ENCODE peak calls at places on chromosomes 12 and 14, in eight cellular contexts. One of them, this sample, is unnamed.

GRCh38 chr14:31880935-31881334 is 196.2 kb upstream of the ARHGAP5 start:
- DNase-seq in MM.1S: no peak
- DNase-seq in breast epithelium: no peak
- DNase-seq in PC-3: peak
- DNase-seq in kidney: no peak
- DNase-seq in glutamatergic neuron: no peak
- DNase-seq in colonic mucosa: no peak
- DNase-seq in cardiac fibroblast: peak
- DNase-seq in this sample: no peak

GRCh38 chr12:9741726-9742125 is 8.8 kb upstream of the CLECL1 start:
- DNase-seq in cardiac fibroblast: no peak
- DNase-seq in PC-3: no peak
- DNase-seq in colonic mucosa: no peak
- DNase-seq in kidney: no peak
- DNase-seq in glutamatergic neuron: no peak
- DNase-seq in MM.1S: peak
- DNase-seq in breast epithelium: no peak
- DNase-seq in this sample: peak

GRCh38 chr14:96249016-96249415 is 7.0 kb upstream of the BDKRB1 start:
- DNase-seq in MM.1S: no peak
- DNase-seq in breast epithelium: no peak
- DNase-seq in kidney: no peak
- DNase-seq in glutamatergic neuron: no peak
- DNase-seq in colonic mucosa: no peak
- DNase-seq in PC-3: no peak
- DNase-seq in cardiac fibroblast: peak
- DNase-seq in this sample: no peak

GRCh38 chr12:59858508-59858907 is 262.7 kb downstream of the SLC16A7 start:
- DNase-seq in PC-3: no peak
- DNase-seq in breast epithelium: no peak
- DNase-seq in glutamatergic neuron: no peak
- DNase-seq in kidney: no peak
- DNase-seq in cardiac fibroblast: no peak
- DNase-seq in colonic mucosa: peak
- DNase-seq in MM.1S: no peak
- DNase-seq in this sample: no peak

GRCh38 chr12:72453079-72453478 is 180.9 kb downstream of the TRHDE start:
- DNase-seq in glutamatergic neuron: no peak
- DNase-seq in breast epithelium: no peak
- DNase-seq in cardiac fibroblast: no peak
- DNase-seq in colonic mucosa: no peak
- DNase-seq in PC-3: no peak
- DNase-seq in MM.1S: no peak
- DNase-seq in kidney: no peak
- DNase-seq in this sample: no peak

GRCh38 chr14:72611956-72612500 is 281.9 kb downstream of the DPF3 start:
- DNase-seq in glutamatergic neuron: no peak
- DNase-seq in breast epithelium: no peak
- DNase-seq in colonic mucosa: peak
- DNase-seq in cardiac fibroblast: no peak
- DNase-seq in kidney: no peak
- DNase-seq in PC-3: no peak
- DNase-seq in MM.1S: no peak
- DNase-seq in this sample: no peak

GRCh38 chr14:88299865-88300264 is 23.2 kb downstream of the KCNK10 start:
- DNase-seq in kidney: no peak
- DNase-seq in breast epithelium: no peak
- DNase-seq in MM.1S: no peak
- DNase-seq in cardiac fibroblast: no peak
- DNase-seq in colonic mucosa: no peak
- DNase-seq in glutamatergic neuron: no peak
- DNase-seq in PC-3: no peak
- DNase-seq in this sample: no peak

GRCh38 chr14:67359319-67359774 is 257 bp downstream of the ATP6V1D start:
- DNase-seq in PC-3: peak
- DNase-seq in cardiac fibroblast: peak
- DNase-seq in breast epithelium: no peak
- DNase-seq in glutamatergic neuron: no peak
- DNase-seq in colonic mucosa: no peak
- DNase-seq in MM.1S: no peak
- DNase-seq in kidney: no peak
- DNase-seq in this sample: no peak

GRCh38 chr14:52552063-52552988 is at the start of the genes GPR137C and TXNDC16:
- DNase-seq in PC-3: peak
- DNase-seq in breast epithelium: peak
- DNase-seq in kidney: peak
- DNase-seq in MM.1S: peak
- DNase-seq in colonic mucosa: peak
- DNase-seq in cardiac fibroblast: peak
- DNase-seq in glutamatergic neuron: peak
- DNase-seq in this sample: peak

GRCh38 chr14:72892879-72893635 is 844 bp downstream of the DPF3 start:
- DNase-seq in MM.1S: peak
- DNase-seq in breast epithelium: no peak
- DNase-seq in colonic mucosa: peak
- DNase-seq in cardiac fibroblast: no peak
- DNase-seq in kidney: peak
- DNase-seq in PC-3: peak
- DNase-seq in glutamatergic neuron: peak
- DNase-seq in this sample: peak

GRCh38 chr12:991350-992278 is 591 bp downstream of the ERC1 start:
- DNase-seq in PC-3: peak
- DNase-seq in breast epithelium: peak
- DNase-seq in glutamatergic neuron: no peak
- DNase-seq in colonic mucosa: no peak
- DNase-seq in kidney: no peak
- DNase-seq in cardiac fibroblast: no peak
- DNase-seq in MM.1S: no peak
- DNase-seq in this sample: no peak

GRCh38 chr14:32896979-32897723 is 41.5 kb upstream of the NPAS3 start:
- DNase-seq in MM.1S: peak
- DNase-seq in breast epithelium: no peak
- DNase-seq in colonic mucosa: no peak
- DNase-seq in cardiac fibroblast: peak
- DNase-seq in glutamatergic neuron: no peak
- DNase-seq in kidney: no peak
- DNase-seq in PC-3: peak
- DNase-seq in this sample: no peak

GRCh38 chr12:120928864-120929652 is 24.9 kb upstream of the SPPL3 start:
- DNase-seq in cardiac fibroblast: no peak
- DNase-seq in colonic mucosa: peak
- DNase-seq in PC-3: peak
- DNase-seq in glutamatergic neuron: no peak
- DNase-seq in MM.1S: no peak
- DNase-seq in breast epithelium: peak
- DNase-seq in kidney: peak
- DNase-seq in this sample: no peak

DNA sequence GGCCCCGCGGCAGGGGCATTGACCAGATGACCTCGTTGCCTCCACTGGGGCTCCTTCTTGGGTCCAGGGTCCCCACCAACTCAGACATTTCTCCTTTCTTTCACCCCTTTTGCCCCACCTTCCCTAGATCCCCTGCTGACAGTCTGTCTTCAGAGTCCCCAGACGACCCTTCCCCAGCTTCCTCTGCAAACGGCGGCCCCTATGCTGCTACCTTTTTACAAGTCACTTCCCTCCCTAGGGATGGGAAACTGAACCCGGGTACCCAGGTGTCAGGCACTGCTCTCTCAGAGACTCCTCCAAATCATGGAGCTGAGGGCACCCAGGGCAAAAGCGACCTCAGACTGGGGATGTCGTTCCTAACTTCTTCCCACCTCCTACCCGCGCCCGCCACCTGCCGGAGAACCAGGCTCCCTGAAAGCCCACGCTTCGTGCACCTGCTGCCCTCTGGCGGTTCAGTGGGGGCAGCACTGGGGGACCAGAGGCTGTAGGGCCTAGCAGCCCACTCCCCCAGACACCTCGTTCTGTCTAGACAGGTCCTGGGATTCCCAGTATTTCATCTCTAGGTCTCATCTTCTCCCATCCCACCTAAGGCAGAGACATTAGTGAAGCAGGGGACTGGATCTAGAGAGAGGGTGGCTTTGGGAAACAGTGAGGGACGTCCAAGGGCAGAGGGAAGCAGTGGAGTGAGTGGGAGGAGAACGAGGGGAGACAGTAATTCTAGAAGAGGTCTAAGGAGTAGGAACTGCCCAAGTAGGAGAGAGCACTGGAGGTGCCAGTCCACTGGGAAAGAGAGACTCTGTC is 4.9 kb downstream of the ZNF385A start:
- DNase-seq in PC-3: peak
- DNase-seq in breast epithelium: peak
- DNase-seq in MM.1S: peak
- DNase-seq in colonic mucosa: peak
- DNase-seq in glutamatergic neuron: peak
- DNase-seq in cardiac fibroblast: peak
- DNase-seq in kidney: peak
- DNase-seq in this sample: peak
- TF ChIP-seq CTCF in PC-3: peak
- TF ChIP-seq CTCF in breast epithelium: peak
- TF ChIP-seq CTCF in MM.1S: peak
- TF ChIP-seq CTCF in colonic mucosa: peak
- TF ChIP-seq CTCF in glutamatergic neuron: peak
- TF ChIP-seq CTCF in cardiac fibroblast: peak
- TF ChIP-seq CTCF in kidney: peak
- TF ChIP-seq CTCF in this sample: peak

GRCh38 chr12:124506832-124507153 is 60.6 kb downstream of the NCOR2 start:
- DNase-seq in PC-3: no peak
- DNase-seq in glutamatergic neuron: no peak
- DNase-seq in MM.1S: no peak
- DNase-seq in cardiac fibroblast: no peak
- DNase-seq in kidney: peak
- DNase-seq in colonic mucosa: no peak
- DNase-seq in breast epithelium: no peak
- DNase-seq in this sample: no peak

GRCh38 chr12:124507188-124508109 is 60.0 kb downstream of the NCOR2 start:
- DNase-seq in cardiac fibroblast: peak
- DNase-seq in colonic mucosa: no peak
- DNase-seq in PC-3: no peak
- DNase-seq in kidney: peak
- DNase-seq in breast epithelium: no peak
- DNase-seq in glutamatergic neuron: no peak
- DNase-seq in MM.1S: no peak
- DNase-seq in this sample: no peak

GRCh38 chr12:124504273-124505000 is 63.0 kb downstream of the NCOR2 start:
- DNase-seq in PC-3: no peak
- DNase-seq in MM.1S: no peak
- DNase-seq in kidney: no peak
- DNase-seq in breast epithelium: no peak
- DNase-seq in colonic mucosa: no peak
- DNase-seq in glutamatergic neuron: no peak
- DNase-seq in cardiac fibroblast: no peak
- DNase-seq in this sample: no peak

GRCh38 chr12:124505001-124505818 is 62.2 kb downstream of the NCOR2 start:
- DNase-seq in glutamatergic neuron: no peak
- DNase-seq in colonic mucosa: no peak
- DNase-seq in breast epithelium: no peak
- DNase-seq in cardiac fibroblast: no peak
- DNase-seq in MM.1S: no peak
- DNase-seq in kidney: peak
- DNase-seq in PC-3: no peak
- DNase-seq in this sample: no peak

GRCh38 chr12:124506145-124506831 is 61.1 kb downstream of the NCOR2 start:
- DNase-seq in cardiac fibroblast: peak
- DNase-seq in breast epithelium: peak
- DNase-seq in PC-3: peak
- DNase-seq in MM.1S: no peak
- DNase-seq in kidney: peak
- DNase-seq in colonic mucosa: peak
- DNase-seq in glutamatergic neuron: peak
- DNase-seq in this sample: no peak
- TF ChIP-seq CTCF in cardiac fibroblast: no peak
- TF ChIP-seq CTCF in breast epithelium: no peak
- TF ChIP-seq CTCF in PC-3: no peak
- TF ChIP-seq CTCF in MM.1S: no peak
- TF ChIP-seq CTCF in kidney: no peak
- TF ChIP-seq CTCF in colonic mucosa: no peak
- TF ChIP-seq CTCF in glutamatergic neuron: no peak
- TF ChIP-seq CTCF in this sample: no peak

DNA sequence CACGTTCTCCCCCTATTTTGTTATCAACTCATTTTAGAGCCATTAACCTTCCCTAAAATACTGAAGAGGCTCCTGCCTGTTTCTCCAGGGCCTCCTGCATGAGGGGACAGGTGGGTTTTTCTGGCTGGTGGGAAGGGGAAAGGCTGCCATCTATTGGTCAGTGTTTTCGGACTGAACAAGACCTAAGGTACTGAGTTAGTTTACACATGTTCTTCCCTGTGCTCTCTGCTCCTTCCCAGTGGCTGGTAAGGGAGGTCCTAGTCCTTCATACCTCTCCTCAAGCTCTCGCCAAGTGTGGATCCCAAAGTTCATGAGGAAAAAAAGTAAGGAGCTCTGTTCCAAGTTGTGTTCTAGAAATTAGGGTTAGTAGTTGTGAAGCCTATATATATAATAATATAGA is 357.5 kb downstream of the FSCB start:
- DNase-seq in cardiac fibroblast: peak
- DNase-seq in breast epithelium: no peak
- DNase-seq in MM.1S: peak
- DNase-seq in kidney: no peak
- DNase-seq in colonic mucosa: no peak
- DNase-seq in glutamatergic neuron: peak
- DNase-seq in PC-3: peak
- DNase-seq in this sample: no peak
- TF ChIP-seq CTCF in cardiac fibroblast: peak
- TF ChIP-seq CTCF in breast epithelium: no peak
- TF ChIP-seq CTCF in MM.1S: peak
- TF ChIP-seq CTCF in kidney: peak
- TF ChIP-seq CTCF in colonic mucosa: no peak
- TF ChIP-seq CTCF in glutamatergic neuron: peak
- TF ChIP-seq CTCF in PC-3: peak
- TF ChIP-seq CTCF in this sample: no peak

GRCh38 chr14:69860221-69860620 is 19.0 kb upstream of the SMOC1 start:
- DNase-seq in MM.1S: no peak
- DNase-seq in breast epithelium: no peak
- DNase-seq in PC-3: no peak
- DNase-seq in colonic mucosa: no peak
- DNase-seq in cardiac fibroblast: no peak
- DNase-seq in kidney: no peak
- DNase-seq in glutamatergic neuron: no peak
- DNase-seq in this sample: no peak

GRCh38 chr14:69859591-69859990 is 19.6 kb upstream of the SMOC1 start:
- DNase-seq in colonic mucosa: no peak
- DNase-seq in kidney: no peak
- DNase-seq in cardiac fibroblast: no peak
- DNase-seq in PC-3: no peak
- DNase-seq in glutamatergic neuron: no peak
- DNase-seq in MM.1S: no peak
- DNase-seq in breast epithelium: no peak
- DNase-seq in this sample: no peak

GRCh38 chr14:69865701-69866365 is 13.4 kb upstream of the SMOC1 start:
- DNase-seq in MM.1S: no peak
- DNase-seq in kidney: no peak
- DNase-seq in PC-3: no peak
- DNase-seq in colonic mucosa: no peak
- DNase-seq in cardiac fibroblast: no peak
- DNase-seq in breast epithelium: no peak
- DNase-seq in glutamatergic neuron: no peak
- DNase-seq in this sample: no peak

GRCh38 chr14:69861170-69861569 is 18.0 kb upstream of the SMOC1 start:
- DNase-seq in cardiac fibroblast: no peak
- DNase-seq in glutamatergic neuron: no peak
- DNase-seq in MM.1S: no peak
- DNase-seq in PC-3: no peak
- DNase-seq in colonic mucosa: no peak
- DNase-seq in breast epithelium: no peak
- DNase-seq in kidney: no peak
- DNase-seq in this sample: no peak

GRCh38 chr14:69863083-69863482 is 16.1 kb upstream of the SMOC1 start:
- DNase-seq in cardiac fibroblast: no peak
- DNase-seq in kidney: no peak
- DNase-seq in MM.1S: no peak
- DNase-seq in PC-3: no peak
- DNase-seq in glutamatergic neuron: no peak
- DNase-seq in breast epithelium: no peak
- DNase-seq in colonic mucosa: no peak
- DNase-seq in this sample: no peak
- TF ChIP-seq CTCF in cardiac fibroblast: no peak
- TF ChIP-seq CTCF in kidney: no peak
- TF ChIP-seq CTCF in MM.1S: no peak
- TF ChIP-seq CTCF in PC-3: peak
- TF ChIP-seq CTCF in glutamatergic neuron: no peak
- TF ChIP-seq CTCF in breast epithelium: no peak
- TF ChIP-seq CTCF in colonic mucosa: no peak
- TF ChIP-seq CTCF in this sample: no peak